ENCODE peak calls at places on chromosomes 4 and X, in four cellular contexts. R is NCI-H524, B is left ventricle myocardium superior, X is WTC11. K is an unnamed sample.

GRCh38 chrX:38482183-38482582 is 79.2 kb upstream of the TSPAN7 start:
- DNase-seq in B (no peak), X (no peak), R (no peak), K (no peak)

GRCh38 chrX:96435636-96436035 is 249.0 kb upstream of the DIAPH2 start:
- DNase-seq in X (no peak), B (no peak), R (no peak), K (no peak)

GRCh38 chrX:128106630-128107029 is 54.4 kb upstream of the ACTRT1 start:
- DNase-seq in B (no peak), R (peak), X (peak), K (peak)

GRCh38 chr4:74790652-74791051 is 3.7 kb downstream of the BTC start:
- DNase-seq in B (no peak), R (no peak), X (no peak), K (no peak)

GRCh38 chrX:132615396-132616131 is 126.7 kb upstream of the MBNL3 start:
- DNase-seq in X (peak), R (peak), B (peak), K (peak)

GRCh38 chr4:148447672-148448071 is 5.5 kb upstream of the NR3C2 start:
- DNase-seq in B (no peak), X (no peak), R (no peak), K (no peak)

GRCh38 chr4:139453041-139453370 is 915 bp upstream of the RAB33B start:
- DNase-seq in R (peak), X (no peak), B (no peak), K (no peak)

GRCh38 chr4:38378478-38378877 is 285.5 kb upstream of the KLF3 start:
- DNase-seq in X (no peak), B (no peak), R (no peak), K (no peak)

GRCh38 chr4:129428454-129428853 is 332.5 kb downstream of the C4orf33 start:
- DNase-seq in R (peak), X (no peak), B (no peak), K (no peak)

GRCh38 chrX:40172169-40172979 is 74.6 kb upstream of the BCOR start:
- DNase-seq in B (peak), R (no peak), X (peak), K (peak)

GRCh38 chrX:43165343-43165920 is 387.5 kb upstream of the PPP1R2C start:
- DNase-seq in B (no peak), R (no peak), X (no peak), K (no peak)

GRCh38 chr4:174216935-174217272 is 66.6 kb downstream of the FBXO8 start:
- DNase-seq in R (no peak), B (no peak), X (no peak), K (no peak)

GRCh38 chr4:38620025-38620424 is 44.0 kb upstream of the KLF3 start:
- DNase-seq in B (no peak), R (no peak), X (no peak), K (no peak)

GRCh38 chrX:154466036-154466435 is 8.0 kb downstream of the PLXNA3 start:
- DNase-seq in B (no peak), X (no peak), R (no peak), K (no peak)

GRCh38 chr4:133151681-133152329 is 2.7 kb downstream of the PCDH10 start:
- DNase-seq in R (peak), B (no peak), X (peak), K (peak)

GRCh38 chrX:51836823-51837222 is 56.6 kb upstream of the MAGED1 start:
- DNase-seq in B (no peak), X (no peak), R (no peak), K (no peak)

GRCh38 chr4:37792241-37792640 is 34.2 kb upstream of the PGM2 start:
- DNase-seq in B (no peak), R (no peak), X (no peak), K (no peak)

GRCh38 chr4:168633071-168633470 is 136.2 kb downstream of the PALLD start:
- DNase-seq in R (no peak), X (no peak), B (no peak), K (no peak)

GRCh38 chr4:60780874-60781273 is 419.3 kb upstream of the ADGRL3 start:
- DNase-seq in X (no peak), B (no peak), R (no peak), K (no peak)

GRCh38 chr4:83581411-83582288 is 45.7 kb downstream of the GPAT3 start:
- DNase-seq in X (no peak), B (no peak), R (no peak), K (no peak)

GRCh38 chrX:147846676-147847075 is 65.0 kb upstream of the FMR1 start:
- DNase-seq in B (no peak), R (no peak), X (no peak), K (no peak)

GRCh38 chr4:41723286-41723685 is 25.2 kb downstream of the PHOX2B start:
- DNase-seq in R (no peak), B (no peak), X (no peak), K (no peak)

GRCh38 chrX:107659768-107660167 is 31.5 kb downstream of the PRPS1 start:
- DNase-seq in R (no peak), X (no peak), B (no peak), K (no peak)

GRCh38 chr4:42555828-42556227 is 101.1 kb downstream of the ATP8A1 start:
- DNase-seq in B (no peak), X (no peak), R (no peak), K (no peak)